ENCODE peak calls at places on chromosomes 1 and 21, in seven cellular contexts. M, O, H, W, C, P and T are unnamed samples.

GRCh38 chr21:35226960-35227741 is 178.0 kb upstream of the RUNX1 start:
- DNase-seq in M (no peak), O (no peak), H (no peak), W (no peak), C (no peak), P (no peak), T (no peak)

GRCh38 chr1:171794085-171794484 is 12.6 kb downstream of the METTL13 start:
- DNase-seq in M (no peak), O (peak), H (no peak), W (no peak), C (no peak), P (no peak), T (no peak)

GRCh38 chr1:177863776-177864175 is 106.1 kb downstream of the SEC16B start:
- DNase-seq in M (no peak), O (no peak), H (no peak), W (no peak), C (no peak), P (no peak), T (no peak)

GRCh38 chr1:79042117-79042516 is 35.6 kb upstream of the ADGRL4 start:
- DNase-seq in M (no peak), O (peak), H (no peak), W (no peak), C (no peak), P (peak), T (no peak)

GRCh38 chr1:11721301-11721700 is 14.6 kb upstream of the AGTRAP start:
- DNase-seq in M (no peak), O (no peak), H (no peak), W (no peak), C (no peak), P (no peak), T (no peak)

GRCh38 chr21:41547111-41547510 is 39.2 kb upstream of the TMPRSS2 start:
- DNase-seq in M (no peak), O (no peak), H (no peak), W (no peak), C (no peak), P (no peak), T (no peak)

GRCh38 chr1:235632538-235633219 is 16.9 kb downstream of the GNG4 start:
- DNase-seq in M (no peak), O (peak), H (no peak), W (no peak), C (no peak), P (peak), T (no peak)

GRCh38 chr21:32978346-32979270 is 47.1 kb upstream of the OLIG2 start:
- DNase-seq in M (no peak), O (no peak), H (no peak), W (no peak), C (no peak), P (no peak), T (no peak)

GRCh38 chr1:85361106-85361505 is 84.7 kb upstream of the BCL10 start:
- DNase-seq in M (no peak), O (peak), H (no peak), W (no peak), C (no peak), P (peak), T (no peak)

GRCh38 chr1:103284270-103284669 is 175.9 kb upstream of the COL11A1 start:
- DNase-seq in M (no peak), O (no peak), H (no peak), W (no peak), C (no peak), P (no peak), T (no peak)

GRCh38 chr1:227391871-227392270 is 73.6 kb upstream of the CDC42BPA start:
- DNase-seq in M (no peak), O (peak), H (no peak), W (no peak), C (no peak), P (peak), T (no peak)

GRCh38 chr1:63821650-63822049 is 47.8 kb downstream of the ROR1 start:
- DNase-seq in M (no peak), O (peak), H (peak), W (no peak), C (no peak), P (no peak), T (no peak)

GRCh38 chr1:230069813-230070212 is 2.8 kb downstream of the GALNT2 start:
- DNase-seq in M (no peak), O (peak), H (no peak), W (peak), C (no peak), P (no peak), T (no peak)

GRCh38 chr1:201731142-201731541 is 97.8 kb upstream of the IPO9 start:
- DNase-seq in M (no peak), O (no peak), H (no peak), W (no peak), C (no peak), P (no peak), T (no peak)
- H3K4me3 ChIP-seq in M (no peak), O (no peak), H (no peak), W (no peak), C (no peak), P (no peak), T (no peak)

GRCh38 chr1:8343044-8343443 is 25.1 kb downstream of the SLC45A1 start:
- DNase-seq in M (no peak), O (no peak), H (no peak), W (no peak), C (no peak), P (no peak), T (no peak)
- H3K27ac ChIP-seq in M (peak), O (peak), H (no peak), W (no peak), C (peak), P (no peak), T (no peak)

GRCh38 chr1:18475234-18475633 is 5.5 kb upstream of the KLHDC7A start:
- DNase-seq in M (no peak), O (no peak), H (no peak), W (no peak), C (no peak), P (no peak), T (no peak)
- TF ChIP-seq CTCF in M (no peak), O (no peak), H (no peak), W (no peak), C (no peak), P (no peak), T (no peak)

GRCh38 chr1:200891774-200892157 is 2.9 kb upstream of the INAVA start:
- DNase-seq in M (no peak), O (peak), H (peak), W (peak), C (no peak), P (no peak), T (no peak)

GRCh38 chr1:200892958-200893357 is 1.7 kb upstream of the INAVA start:
- DNase-seq in M (no peak), O (peak), H (no peak), W (no peak), C (no peak), P (no peak), T (no peak)

GRCh38 chr1:200894712-200895447 is at the start of gene INAVA:
- DNase-seq in M (no peak), O (peak), H (peak), W (no peak), C (no peak), P (no peak), T (peak)

GRCh38 chr1:200892546-200892945 is 2.2 kb upstream of the INAVA start:
- DNase-seq in M (no peak), O (no peak), H (no peak), W (no peak), C (no peak), P (no peak), T (no peak)

GRCh38 chr1:200893411-200893901 is 1.2 kb upstream of the INAVA start:
- DNase-seq in M (no peak), O (peak), H (peak), W (no peak), C (no peak), P (no peak), T (no peak)
- H3K4me3 ChIP-seq in M (no peak), O (peak), H (no peak), W (no peak), C (no peak), P (no peak), T (no peak)

GRCh38 chr1:23371987-23372386 is 2.4 kb upstream of the ZNF436 start:
- DNase-seq in M (no peak), O (no peak), H (no peak), W (no peak), C (no peak), P (no peak), T (no peak)

GRCh38 chr1:23380719-23381118 is 11.1 kb upstream of the ZNF436 start:
- DNase-seq in M (no peak), O (no peak), H (no peak), W (no peak), C (no peak), P (no peak), T (no peak)

GRCh38 chr1:23372481-23372880 is 2.8 kb upstream of the ZNF436 start:
- DNase-seq in M (no peak), O (no peak), H (no peak), W (no peak), C (no peak), P (no peak), T (no peak)

GRCh38 chr1:23381233-23381885 is 11.7 kb upstream of the ZNF436 start:
- DNase-seq in M (no peak), O (no peak), H (no peak), W (no peak), C (no peak), P (no peak), T (no peak)

GRCh38 chr1:23376890-23377811 is 7.5 kb upstream of the ZNF436 start:
- DNase-seq in M (no peak), O (peak), H (peak), W (no peak), C (no peak), P (peak), T (no peak)
- H3K27ac ChIP-seq in M (peak), O (peak), H (peak), W (no peak), C (peak), P (peak), T (peak)

DNA sequence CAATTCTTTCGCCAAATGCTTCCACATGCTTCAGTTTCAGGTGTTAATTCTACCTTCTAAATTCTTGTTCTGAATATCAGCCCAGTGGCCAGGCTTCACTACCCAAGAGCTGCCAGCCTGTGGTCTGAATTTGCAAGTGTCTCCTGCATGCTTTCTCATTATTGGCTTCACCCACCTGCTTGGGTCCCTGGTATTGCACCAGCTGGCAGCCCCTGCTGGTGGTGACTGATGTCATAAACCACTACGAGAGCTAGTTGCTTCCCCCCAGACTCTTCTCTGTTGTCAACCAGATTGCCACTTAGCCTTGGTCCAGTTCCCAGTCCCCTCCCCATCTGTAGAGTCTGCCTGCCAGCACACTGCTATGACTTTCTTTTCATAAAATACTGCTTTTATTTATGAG is 197.7 kb upstream of the DUSP10 start:
- DNase-seq in M (no peak), O (no peak), H (no peak), W (no peak), C (no peak), P (no peak), T (no peak)
- TF ChIP-seq CTCF in M (no peak), O (no peak), H (no peak), W (no peak), C (no peak), P (no peak), T (no peak)

GRCh38 chr1:228445524-228445866 is 28.8 kb upstream of the TRIM17 start:
- DNase-seq in M (no peak), O (no peak), H (no peak), W (no peak), C (no peak), P (peak), T (no peak)
- H3K4me3 ChIP-seq in M (peak), O (peak), H (peak), W (peak), C (peak), P (no peak), T (no peak)

DNA sequence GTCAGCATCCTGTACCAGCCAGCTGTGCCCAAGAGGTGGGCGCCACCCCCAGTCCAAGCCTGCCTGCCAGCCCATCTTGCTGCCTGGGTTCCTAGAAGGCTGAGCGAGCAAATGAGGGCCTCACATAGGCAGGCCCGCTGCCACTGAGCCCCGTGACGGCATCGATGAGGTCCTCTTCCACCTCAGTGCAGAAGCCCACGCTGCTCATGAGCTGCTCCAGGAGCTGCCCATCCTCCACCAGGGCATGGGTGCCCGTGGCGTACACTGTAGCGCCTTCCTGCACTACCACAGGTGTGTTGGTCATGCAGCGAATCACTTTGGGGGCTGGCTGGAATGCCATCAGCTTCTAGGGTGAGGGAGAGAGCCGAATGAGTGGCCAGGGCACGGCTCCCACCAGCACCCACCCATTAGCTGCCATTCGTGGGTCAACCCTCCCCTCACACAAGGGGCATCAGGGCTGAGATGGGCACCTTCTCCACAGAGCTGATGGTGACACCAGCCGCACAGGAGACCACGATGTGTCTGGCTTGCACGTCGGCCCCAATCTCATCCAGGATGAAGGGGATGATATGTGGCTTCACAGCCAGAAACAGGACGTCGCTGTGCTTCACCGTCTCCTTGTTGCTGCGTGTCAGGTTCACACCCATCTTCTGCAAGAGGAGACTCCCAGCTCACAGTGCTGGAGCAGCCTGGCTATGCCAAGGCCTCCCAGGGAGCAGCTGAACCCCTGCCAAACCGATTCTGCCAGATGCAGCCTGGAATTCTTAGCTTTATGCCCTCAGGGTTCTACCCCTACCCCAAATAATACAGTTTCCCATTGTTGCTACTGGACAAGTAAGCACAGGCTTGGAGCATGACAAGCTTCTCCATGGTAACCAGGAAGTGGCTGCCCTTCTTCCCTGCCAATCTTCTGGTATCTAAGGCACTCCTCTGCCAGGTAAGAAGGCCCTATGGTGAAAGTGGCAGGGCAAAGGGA is 2.0 kb downstream of the PYCR2 start:
- DNase-seq in M (no peak), O (peak), H (no peak), W (no peak), C (no peak), P (no peak), T (no peak)
- H3K27ac ChIP-seq in M (peak), O (peak), H (no peak), W (no peak), C (peak), P (no peak), T (peak)

GRCh38 chr1:220485131-220485530 is 42.8 kb upstream of the MARK1 start:
- DNase-seq in M (no peak), O (peak), H (peak), W (no peak), C (no peak), P (no peak), T (no peak)
- TF ChIP-seq CTCF in M (no peak), O (no peak), H (peak), W (no peak), C (no peak), P (no peak), T (no peak)

GRCh38 chr1:90706437-90707362 is 10.4 kb downstream of the BARHL2 start:
- DNase-seq in M (no peak), O (no peak), H (peak), W (peak), C (no peak), P (no peak), T (no peak)
- H3K4me3 ChIP-seq in M (peak), O (no peak), H (peak), W (peak), C (peak), P (no peak), T (peak)